ENCODE peak calls at places on chromosomes 3 and 15, in seven cellular contexts. One of them, this sample, is unnamed.

GRCh38 chr15:85785887-85786777 is 8.6 kb downstream of the KLHL25 start:
- DNase-seq in Calu3: peak; percentile 44
- DNase-seq in stimulated activated CD8-positive, alpha-beta memory T cell treated with anti-CD3 and anti-CD28 coated beads, Interleukin-15, amount 100 ng/mL, for 1 hour: no peak
- DNase-seq in NCI-H1092 treated with DMSO at 0.1 percent for 48 hours: peak; percentile 69
- DNase-seq in PC-9: peak; percentile 70
- DNase-seq in posterior vena cava: no peak
- DNase-seq in left ventricle myocardium inferior: no peak
- DNase-seq in this sample: no peak

GRCh38 chr3:63763156-63763555 is 55.9 kb upstream of the C3orf49 start:
- DNase-seq in Calu3: no peak
- DNase-seq in stimulated activated CD8-positive, alpha-beta memory T cell treated with anti-CD3 and anti-CD28 coated beads, Interleukin-15, amount 100 ng/mL, for 1 hour: no peak
- DNase-seq in NCI-H1092 treated with DMSO at 0.1 percent for 48 hours: no peak
- DNase-seq in PC-9: no peak
- DNase-seq in posterior vena cava: no peak
- DNase-seq in left ventricle myocardium inferior: no peak
- DNase-seq in this sample: no peak

GRCh38 chr15:75029378-75030022 is 6.1 kb downstream of the PPCDC start:
- DNase-seq in Calu3: peak; percentile 95
- DNase-seq in stimulated activated CD8-positive, alpha-beta memory T cell treated with anti-CD3 and anti-CD28 coated beads, Interleukin-15, amount 100 ng/mL, for 1 hour: peak; percentile 90
- DNase-seq in NCI-H1092 treated with DMSO at 0.1 percent for 48 hours: peak; percentile 21
- DNase-seq in PC-9: peak; percentile 72
- DNase-seq in posterior vena cava: peak; percentile 98
- DNase-seq in left ventricle myocardium inferior: peak; percentile 94
- DNase-seq in this sample: peak; percentile 97

GRCh38 chr3:113245775-113246174 is 34.4 kb downstream of the BOC start:
- DNase-seq in Calu3: no peak
- DNase-seq in stimulated activated CD8-positive, alpha-beta memory T cell treated with anti-CD3 and anti-CD28 coated beads, Interleukin-15, amount 100 ng/mL, for 1 hour: no peak
- DNase-seq in NCI-H1092 treated with DMSO at 0.1 percent for 48 hours: no peak
- DNase-seq in PC-9: no peak
- DNase-seq in posterior vena cava: no peak
- DNase-seq in left ventricle myocardium inferior: peak; percentile 58
- DNase-seq in this sample: no peak

GRCh38 chr3:104825116-104825515 is 541.6 kb upstream of the ALCAM start:
- DNase-seq in Calu3: no peak
- DNase-seq in stimulated activated CD8-positive, alpha-beta memory T cell treated with anti-CD3 and anti-CD28 coated beads, Interleukin-15, amount 100 ng/mL, for 1 hour: no peak
- DNase-seq in NCI-H1092 treated with DMSO at 0.1 percent for 48 hours: peak; percentile 45
- DNase-seq in PC-9: no peak
- DNase-seq in posterior vena cava: no peak
- DNase-seq in left ventricle myocardium inferior: no peak
- DNase-seq in this sample: no peak

GRCh38 chr3:75380276-75380771 is 283.8 kb upstream of the FRG2C start:
- DNase-seq in Calu3: no peak
- DNase-seq in stimulated activated CD8-positive, alpha-beta memory T cell treated with anti-CD3 and anti-CD28 coated beads, Interleukin-15, amount 100 ng/mL, for 1 hour: no peak
- DNase-seq in NCI-H1092 treated with DMSO at 0.1 percent for 48 hours: no peak
- DNase-seq in PC-9: no peak
- DNase-seq in posterior vena cava: no peak
- DNase-seq in left ventricle myocardium inferior: no peak
- DNase-seq in this sample: no peak

GRCh38 chr3:148005456-148005855 is 596.3 kb downstream of the ZIC1 start:
- DNase-seq in Calu3: no peak
- DNase-seq in stimulated activated CD8-positive, alpha-beta memory T cell treated with anti-CD3 and anti-CD28 coated beads, Interleukin-15, amount 100 ng/mL, for 1 hour: no peak
- DNase-seq in NCI-H1092 treated with DMSO at 0.1 percent for 48 hours: no peak
- DNase-seq in PC-9: no peak
- DNase-seq in posterior vena cava: no peak
- DNase-seq in left ventricle myocardium inferior: no peak
- DNase-seq in this sample: no peak

GRCh38 chr15:32030795-32031194 is 480 bp downstream of the CHRNA7 start:
- DNase-seq in Calu3: no peak
- DNase-seq in stimulated activated CD8-positive, alpha-beta memory T cell treated with anti-CD3 and anti-CD28 coated beads, Interleukin-15, amount 100 ng/mL, for 1 hour: no peak
- DNase-seq in NCI-H1092 treated with DMSO at 0.1 percent for 48 hours: no peak
- DNase-seq in PC-9: no peak
- DNase-seq in posterior vena cava: no peak
- DNase-seq in left ventricle myocardium inferior: no peak
- DNase-seq in this sample: no peak

GRCh38 chr3:9400626-9401025 is 3.2 kb downstream of the SETD5 start:
- DNase-seq in Calu3: no peak
- DNase-seq in stimulated activated CD8-positive, alpha-beta memory T cell treated with anti-CD3 and anti-CD28 coated beads, Interleukin-15, amount 100 ng/mL, for 1 hour: no peak
- DNase-seq in NCI-H1092 treated with DMSO at 0.1 percent for 48 hours: no peak
- DNase-seq in PC-9: no peak
- DNase-seq in posterior vena cava: no peak
- DNase-seq in left ventricle myocardium inferior: no peak
- DNase-seq in this sample: no peak

GRCh38 chr3:161498259-161498921 is 1.8 kb downstream of the OTOL1 start:
- DNase-seq in Calu3: no peak
- DNase-seq in stimulated activated CD8-positive, alpha-beta memory T cell treated with anti-CD3 and anti-CD28 coated beads, Interleukin-15, amount 100 ng/mL, for 1 hour: no peak
- DNase-seq in NCI-H1092 treated with DMSO at 0.1 percent for 48 hours: no peak
- DNase-seq in PC-9: no peak
- DNase-seq in posterior vena cava: no peak
- DNase-seq in left ventricle myocardium inferior: no peak
- DNase-seq in this sample: no peak

GRCh38 chr15:79004336-79004735 is 59.5 kb upstream of the CTSH start:
- DNase-seq in Calu3: peak; percentile 63
- DNase-seq in stimulated activated CD8-positive, alpha-beta memory T cell treated with anti-CD3 and anti-CD28 coated beads, Interleukin-15, amount 100 ng/mL, for 1 hour: no peak
- DNase-seq in NCI-H1092 treated with DMSO at 0.1 percent for 48 hours: no peak
- DNase-seq in PC-9: peak; percentile 88
- DNase-seq in posterior vena cava: no peak
- DNase-seq in left ventricle myocardium inferior: no peak
- DNase-seq in this sample: no peak

GRCh38 chr3:170137971-170138370 is 43.6 kb downstream of the PHC3 start:
- DNase-seq in Calu3: no peak
- DNase-seq in stimulated activated CD8-positive, alpha-beta memory T cell treated with anti-CD3 and anti-CD28 coated beads, Interleukin-15, amount 100 ng/mL, for 1 hour: no peak
- DNase-seq in NCI-H1092 treated with DMSO at 0.1 percent for 48 hours: no peak
- DNase-seq in PC-9: no peak
- DNase-seq in posterior vena cava: no peak
- DNase-seq in left ventricle myocardium inferior: no peak
- DNase-seq in this sample: no peak

GRCh38 chr15:89837830-89838178 is 23.2 kb upstream of the ANPEP start:
- DNase-seq in Calu3: no peak
- DNase-seq in stimulated activated CD8-positive, alpha-beta memory T cell treated with anti-CD3 and anti-CD28 coated beads, Interleukin-15, amount 100 ng/mL, for 1 hour: no peak
- DNase-seq in NCI-H1092 treated with DMSO at 0.1 percent for 48 hours: no peak
- DNase-seq in PC-9: no peak
- DNase-seq in posterior vena cava: no peak
- DNase-seq in left ventricle myocardium inferior: no peak
- DNase-seq in this sample: no peak

GRCh38 chr15:41827880-41828746 is at the start of gene JMJD7:
- DNase-seq in Calu3: peak; percentile 91
- DNase-seq in stimulated activated CD8-positive, alpha-beta memory T cell treated with anti-CD3 and anti-CD28 coated beads, Interleukin-15, amount 100 ng/mL, for 1 hour: peak; percentile 96
- DNase-seq in NCI-H1092 treated with DMSO at 0.1 percent for 48 hours: peak; percentile 70
- DNase-seq in PC-9: peak; percentile 51
- DNase-seq in posterior vena cava: peak; percentile 98
- DNase-seq in left ventricle myocardium inferior: peak; percentile 95
- DNase-seq in this sample: peak; percentile 93

GRCh38 chr15:99454107-99454809 is 111.5 kb upstream of the MEF2A start:
- DNase-seq in Calu3: no peak
- DNase-seq in stimulated activated CD8-positive, alpha-beta memory T cell treated with anti-CD3 and anti-CD28 coated beads, Interleukin-15, amount 100 ng/mL, for 1 hour: no peak
- DNase-seq in NCI-H1092 treated with DMSO at 0.1 percent for 48 hours: no peak
- DNase-seq in PC-9: no peak
- DNase-seq in posterior vena cava: no peak
- DNase-seq in left ventricle myocardium inferior: no peak
- DNase-seq in this sample: peak; percentile 59

GRCh38 chr3:197226179-197226578 is 72.2 kb downstream of the DLG1 start:
- DNase-seq in Calu3: no peak
- DNase-seq in stimulated activated CD8-positive, alpha-beta memory T cell treated with anti-CD3 and anti-CD28 coated beads, Interleukin-15, amount 100 ng/mL, for 1 hour: no peak
- DNase-seq in NCI-H1092 treated with DMSO at 0.1 percent for 48 hours: no peak
- DNase-seq in PC-9: no peak
- DNase-seq in posterior vena cava: no peak
- DNase-seq in left ventricle myocardium inferior: no peak
- DNase-seq in this sample: no peak

GRCh38 chr3:193240850-193241706 is at the start of gene PLAAT1:
- DNase-seq in Calu3: peak; percentile 90
- DNase-seq in stimulated activated CD8-positive, alpha-beta memory T cell treated with anti-CD3 and anti-CD28 coated beads, Interleukin-15, amount 100 ng/mL, for 1 hour: no peak
- DNase-seq in NCI-H1092 treated with DMSO at 0.1 percent for 48 hours: peak; percentile 88
- DNase-seq in PC-9: no peak
- DNase-seq in posterior vena cava: peak; percentile 83
- DNase-seq in left ventricle myocardium inferior: peak; percentile 71
- DNase-seq in this sample: peak; percentile 71